ENCODE peak calls at places on chromosomes 5 and 9, in ten cellular contexts. A, Z, S, E, J, O, L, I, R and X are unnamed samples.

GRCh38 chr5:74877624-74878304 is 11.6 kb upstream of the FAM169A start:
- DNase-seq in L (no peak), A (no peak), S (no peak), R (no peak), Z (no peak), J (no peak), I (peak; percentile 90), E (no peak), O (no peak), X (no peak)

GRCh38 chr5:131532016-131532640 is 102.9 kb downstream of the RAPGEF6 start:
- DNase-seq in J (no peak), R (no peak), L (no peak), I (no peak), E (no peak), A (no peak), S (peak; percentile 34), Z (no peak), O (no peak), X (no peak)

GRCh38 chr9:135244271-135244691 is 156.8 kb downstream of the OLFM1 start:
- DNase-seq in I (no peak), S (no peak), R (no peak), E (no peak), J (peak; percentile 60), Z (no peak), O (no peak), A (no peak), L (no peak), X (no peak)

GRCh38 chr9:126491256-126491879 is 122.4 kb upstream of the LMX1B start:
- DNase-seq in L (no peak), S (peak; percentile 69), R (peak; percentile 71), J (no peak), A (peak; percentile 43), Z (no peak), I (peak; percentile 46), E (no peak), O (peak; percentile 61), X (no peak)

GRCh38 chr9:2163231-2163885 is 148.2 kb downstream of the SMARCA2 start:
- DNase-seq in A (no peak), S (no peak), Z (no peak), J (no peak), R (no peak), I (no peak), O (no peak), E (no peak), L (no peak), X (no peak)

GRCh38 chr5:171724771-171725609 is 60.6 kb upstream of the SMIM23 start:
- DNase-seq in Z (no peak), R (no peak), J (no peak), E (peak; percentile 76), I (no peak), A (no peak), S (peak; percentile 41), O (no peak), L (no peak), X (no peak)

GRCh38 chr9:98333703-98334582 is 78.5 kb upstream of the TBC1D2 start:
- DNase-seq in E (no peak), R (peak; percentile 76), I (no peak), J (no peak), A (no peak), L (no peak), Z (no peak), S (no peak), O (peak; percentile 41), X (no peak)

GRCh38 chr9:131468031-131468430 is 34.7 kb upstream of the POMT1 start:
- DNase-seq in A (no peak), S (no peak), E (no peak), L (no peak), I (no peak), O (no peak), R (no peak), Z (no peak), J (peak; percentile 36), X (no peak)

GRCh38 chr5:54063817-54064216 is 246.6 kb downstream of the ARL15 start:
- DNase-seq in Z (no peak), A (no peak), O (no peak), R (no peak), J (no peak), I (no peak), L (no peak), S (no peak), E (no peak), X (no peak)

GRCh38 chr5:79146352-79146751 is 34.7 kb downstream of the BHMT start:
- DNase-seq in I (no peak), R (no peak), O (no peak), L (no peak), S (no peak), Z (no peak), E (no peak), A (no peak), J (no peak), X (no peak)

GRCh38 chr9:83563360-83563759 is 25.2 kb upstream of the FRMD3 start:
- DNase-seq in A (no peak), R (no peak), Z (no peak), E (no peak), O (no peak), L (no peak), S (no peak), J (no peak), I (no peak), X (no peak)

GRCh38 chr9:112764837-112765236 is 14.3 kb downstream of the SNX30 start:
- DNase-seq in A (peak; percentile 52), L (no peak), O (no peak), R (peak; percentile 50), I (peak; percentile 84), Z (no peak), J (no peak), E (no peak), S (no peak), X (no peak)

GRCh38 chr5:75387806-75388205 is 50.8 kb downstream of the HMGCR start:
- DNase-seq in E (no peak), S (no peak), J (no peak), I (no peak), O (no peak), R (no peak), Z (no peak), A (no peak), L (no peak), X (no peak)

DNA sequence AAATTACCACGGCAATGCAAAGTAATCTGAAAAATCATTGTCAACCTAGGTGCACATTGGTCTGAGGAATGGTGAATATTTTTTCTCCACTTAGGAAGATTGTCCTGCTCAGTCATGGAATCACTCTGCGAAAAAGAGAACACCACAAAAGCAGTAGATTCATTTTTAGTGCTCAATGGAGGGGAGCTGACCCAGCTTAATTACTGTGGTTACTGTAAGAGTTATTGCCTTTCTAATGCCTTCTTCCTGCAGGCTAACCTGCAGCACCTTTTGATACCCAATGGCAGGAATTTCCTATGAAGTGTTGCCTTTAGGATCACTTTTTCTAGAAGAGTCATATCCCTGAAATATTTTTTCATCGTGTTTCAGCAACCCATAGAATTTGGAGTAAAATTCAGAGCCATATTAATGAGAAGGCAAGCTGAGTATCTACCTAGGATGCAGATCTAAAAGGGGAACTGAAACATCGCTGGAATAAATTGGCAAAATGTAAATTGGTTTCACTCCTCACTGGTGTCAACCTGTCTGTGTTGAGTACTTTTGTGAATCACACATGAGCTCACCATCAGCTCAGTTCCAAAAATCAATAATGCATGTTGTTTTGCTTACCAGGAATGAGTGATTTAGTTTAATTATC is 464.5 kb downstream of the CSNK1G3 start:
- DNase-seq in J (no peak), S (no peak), L (no peak), R (no peak), I (no peak), Z (no peak), E (no peak), A (no peak), O (no peak), X (no peak)
- TF ChIP-seq EP300 in J (no peak), S (no peak), L (no peak), R (no peak), I (no peak), Z (no peak), E (no peak), A (no peak), O (no peak), X (no peak)

GRCh38 chr5:126656397-126657007 is 55.8 kb downstream of the PHAX start:
- DNase-seq in J (no peak), E (no peak), Z (no peak), S (peak; percentile 57), R (peak; percentile 64), L (no peak), I (peak; percentile 41), O (peak; percentile 59), A (no peak), X (no peak)
- TF ChIP-seq EP300 in J (no peak), E (no peak), Z (no peak), S (no peak), R (no peak), L (no peak), I (no peak), O (no peak), A (no peak), X (no peak)

DNA sequence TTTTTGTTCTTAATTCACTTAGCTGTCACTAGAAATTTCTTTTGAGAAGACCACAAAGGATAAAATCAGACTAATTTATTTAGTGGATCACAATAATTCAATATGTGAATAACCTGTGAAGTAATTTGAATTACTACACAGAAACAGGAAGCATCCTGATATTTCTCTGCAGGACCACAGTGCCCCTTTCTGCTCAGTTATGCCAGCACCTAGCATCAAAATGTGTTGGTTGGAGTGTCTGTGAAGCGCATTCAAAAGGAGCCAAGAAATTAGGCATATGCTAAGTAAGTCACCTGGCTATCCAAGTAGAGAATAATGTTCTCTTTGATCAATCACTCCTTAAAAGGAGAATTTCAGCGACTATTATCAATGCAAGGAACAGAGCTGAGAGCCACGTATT is 187.5 kb downstream of the SLC12A2 start:
- DNase-seq in L (no peak), O (no peak), Z (no peak), J (no peak), A (no peak), R (no peak), S (no peak), E (no peak), I (no peak), X (no peak)
- TF ChIP-seq EP300 in L (no peak), O (no peak), Z (no peak), J (no peak), A (no peak), R (no peak), S (no peak), E (no peak), I (no peak), X (no peak)

GRCh38 chr5:95020382-95020781 is 264.5 kb downstream of the MCTP1 start:
- DNase-seq in Z (no peak), I (no peak), J (no peak), L (no peak), O (no peak), A (no peak), E (no peak), S (no peak), R (no peak), X (no peak)

GRCh38 chr5:95018946-95019345 is 265.9 kb downstream of the MCTP1 start:
- DNase-seq in I (no peak), J (no peak), A (no peak), O (no peak), E (no peak), Z (no peak), S (no peak), L (no peak), R (no peak), X (no peak)

GRCh38 chr5:95027151-95027721 is 257.7 kb downstream of the MCTP1 start:
- DNase-seq in A (no peak), S (no peak), Z (no peak), I (no peak), O (no peak), R (no peak), E (no peak), L (no peak), J (no peak), X (no peak)

GRCh38 chr5:95018511-95018910 is 266.4 kb downstream of the MCTP1 start:
- DNase-seq in O (no peak), I (no peak), E (no peak), J (no peak), L (no peak), Z (no peak), A (no peak), R (no peak), S (no peak), X (no peak)

GRCh38 chr5:95022967-95023695 is 261.8 kb downstream of the MCTP1 start:
- DNase-seq in E (no peak), A (no peak), I (no peak), O (no peak), J (no peak), Z (no peak), L (no peak), R (no peak), S (no peak), X (no peak)
- TF ChIP-seq EP300 in E (no peak), A (no peak), I (no peak), O (no peak), J (no peak), Z (no peak), L (no peak), R (no peak), S (no peak), X (no peak)